ENCODE peak calls at places on chromosomes 13 and 19, in four cellular contexts. N is IMR-90, V is fibroblast of lung, O is SK-N-SH. J is an unnamed sample.

GRCh38 chr13:85974604-85975366 is 175.6 kb upstream of the SLITRK6 start:
- DNase-seq in V (no peak), O (no peak), N (no peak), J (peak; percentile 4)

GRCh38 chr13:85529216-85529590 is 270.0 kb downstream of the SLITRK6 start:
- DNase-seq in N (peak; percentile 44), V (peak; percentile 37), O (no peak), J (no peak)

GRCh38 chr19:43555185-43555770 is 20.0 kb downstream of the XRCC1 start:
- DNase-seq in N (peak; percentile 66), V (peak; percentile 71), O (peak; percentile 85), J (peak; percentile 53)

GRCh38 chr19:46350029-46350757 is 3.3 kb downstream of the PPP5C start:
- DNase-seq in N (no peak), V (no peak), O (no peak), J (peak; percentile 21)

GRCh38 chr13:41019027-41019487 is at the start of gene ELF1:
- DNase-seq in N (peak; percentile 52), V (peak; percentile 65), O (no peak), J (peak; percentile 90)

GRCh38 chr19:46943150-46943946 is 76.3 kb upstream of the NPAS1 start:
- DNase-seq in V (no peak), O (no peak), N (no peak), J (no peak)

GRCh38 chr13:45882626-45883025 is 31.1 kb upstream of the SIAH3 start:
- DNase-seq in V (no peak), N (no peak), O (no peak), J (no peak)

GRCh38 chr13:56917966-56918365 is 222.8 kb upstream of the PRR20A start:
- DNase-seq in N (no peak), V (no peak), O (no peak), J (no peak)

GRCh38 chr19:39677931-39678889 is 22.5 kb downstream of the LGALS16 start:
- DNase-seq in V (no peak), O (no peak), N (peak; percentile 39), J (no peak)

GRCh38 chr19:4373601-4374441 is 26.5 kb downstream of the SH3GL1 start:
- DNase-seq in O (no peak), N (peak; percentile 36), V (peak; percentile 55), J (no peak)
- H3K9ac ChIP-seq in O (peak overlapping the region; percentile 57), N (peak overlapping the region; percentile 64), V (peak overlapping the region; percentile 69), J (no peak overlapping the region)

GRCh38 chr19:3852177-3852511 is 16.7 kb downstream of the ZFR2 start:
- DNase-seq in N (no peak), O (no peak), V (no peak), J (no peak)

GRCh38 chr19:3849787-3850186 is 19.1 kb downstream of the ZFR2 start:
- DNase-seq in V (no peak), O (no peak), N (no peak), J (no peak)

GRCh38 chr19:3852614-3853254 is 16.1 kb downstream of the ZFR2 start:
- DNase-seq in N (peak; percentile 60), V (peak; percentile 83), O (no peak), J (peak; percentile 95)

GRCh38 chr19:3850320-3850972 is 18.4 kb downstream of the ZFR2 start:
- DNase-seq in N (no peak), V (no peak), O (no peak), J (no peak)

DNA sequence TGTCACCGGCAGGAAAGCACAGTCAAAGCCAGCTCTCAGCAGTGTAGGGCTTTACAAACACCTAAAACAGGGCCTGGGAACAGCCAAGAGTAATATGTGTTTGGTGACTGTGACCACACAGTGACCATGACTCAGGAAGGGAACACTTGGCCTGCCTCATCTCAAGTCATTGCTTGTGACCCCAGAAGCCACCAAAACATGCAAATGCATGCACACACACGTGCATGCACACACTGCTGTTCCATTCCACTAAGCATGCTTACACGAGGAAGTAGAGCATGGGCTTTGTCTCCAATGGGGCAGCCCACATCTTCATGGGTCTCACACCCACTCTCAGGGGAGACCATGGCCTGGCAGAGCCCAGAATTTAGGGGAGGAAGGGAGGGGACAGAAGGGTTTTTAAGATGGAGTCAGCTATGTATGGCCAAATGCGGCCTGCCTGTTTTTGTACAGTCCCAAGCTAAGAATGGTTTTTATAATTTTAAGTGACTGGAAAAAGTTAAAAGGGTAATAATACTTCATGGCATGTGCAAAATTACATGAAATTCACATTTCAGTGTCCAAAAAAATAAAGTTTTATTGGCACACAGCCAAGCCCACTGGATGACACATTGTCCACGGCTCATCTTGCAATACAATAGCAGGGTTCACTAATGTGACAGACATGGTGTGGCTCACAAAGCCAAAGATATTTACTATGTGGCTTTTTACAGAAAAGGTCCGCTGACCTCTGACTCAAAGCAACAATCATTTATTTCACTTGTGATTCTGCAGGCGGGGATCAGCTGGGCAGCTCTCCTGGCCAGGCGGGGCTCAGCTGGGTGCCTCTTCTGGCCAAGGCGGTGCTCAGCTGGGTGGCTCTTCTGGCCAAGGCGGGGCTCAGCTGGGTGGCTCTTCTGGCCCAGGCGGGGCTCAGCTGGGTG is 17.3 kb downstream of the ZFR2 start:
- DNase-seq in N (no peak), V (peak; percentile 3), O (no peak), J (peak; percentile 8)
- H2AFZ ChIP-seq in N (no peak overlapping the region), V (no peak overlapping the region), O (no peak overlapping the region), J (no peak overlapping the region)

DNA sequence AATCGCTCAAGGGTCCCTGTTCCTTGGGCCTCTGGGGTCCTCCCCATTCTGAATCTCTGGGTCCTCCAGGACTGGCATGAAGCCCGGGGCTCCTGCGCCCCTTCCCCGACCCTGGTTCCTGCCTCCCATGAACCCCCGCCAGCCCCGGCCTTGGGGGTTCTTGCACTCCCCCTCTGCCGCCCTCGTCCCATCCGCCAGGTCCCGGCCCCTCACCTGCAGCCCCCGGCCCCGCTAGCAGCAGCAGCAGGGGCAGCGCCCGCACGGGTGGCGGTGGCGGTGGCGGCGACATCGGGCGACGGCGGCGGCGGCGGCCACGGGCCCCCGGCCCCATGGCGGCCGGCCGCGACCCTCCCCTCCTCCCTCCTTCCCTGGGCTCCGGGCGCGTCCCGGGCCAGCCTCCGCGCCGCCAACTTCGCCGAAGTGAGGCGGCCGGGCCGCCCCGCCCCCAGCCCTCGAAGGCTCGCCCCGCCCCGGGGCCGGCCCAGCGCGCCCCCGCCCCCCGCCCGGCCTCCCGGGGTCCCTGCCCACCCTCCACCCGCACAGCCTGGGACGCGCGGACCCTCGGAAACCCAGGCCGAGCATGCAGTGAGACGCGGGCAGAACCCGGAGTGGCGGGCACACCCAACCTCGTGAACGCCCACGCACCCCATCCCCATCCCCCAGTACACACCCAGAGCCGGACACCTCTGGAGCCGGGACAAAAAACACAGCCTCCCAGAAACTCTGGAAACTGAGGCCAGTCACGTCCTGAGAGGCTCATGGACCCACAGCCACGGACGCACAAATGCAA is at the start of gene NOTCH3:
- DNase-seq in O (peak; percentile 88), V (no peak), N (no peak), J (no peak)
- H3K4me2 ChIP-seq in O (peak within 1 kb of the TSS; percentile 94), V (peak within 1 kb of the TSS; percentile 90), N (peak within 1 kb of the TSS; percentile 94), J (peak within 1 kb of the TSS; percentile 75)

DNA sequence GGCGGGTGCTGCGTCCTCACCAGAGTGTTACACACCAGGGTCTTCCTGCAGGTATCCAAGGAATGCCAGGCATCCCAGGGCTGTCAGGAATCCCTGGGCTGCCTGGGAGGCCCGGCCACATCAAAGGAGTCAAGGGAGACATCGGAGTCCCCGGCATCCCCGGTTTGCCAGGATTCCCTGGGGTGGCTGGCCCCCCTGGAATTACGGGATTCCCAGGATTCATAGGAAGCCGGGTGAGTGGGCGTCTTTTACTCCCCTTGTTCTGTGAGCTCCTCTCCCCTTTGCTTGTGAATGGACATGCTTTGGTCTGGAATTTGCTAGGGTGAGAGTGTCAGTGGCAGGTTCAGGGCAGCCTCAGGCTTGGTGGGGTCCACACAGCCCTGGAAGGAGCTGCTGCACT is 75.9 kb downstream of the RAB20 start:
- DNase-seq in O (no peak), N (no peak), V (no peak), J (no peak)
- H3K9ac ChIP-seq in O (no peak overlapping the region), N (no peak overlapping the region), V (no peak overlapping the region), J (no peak overlapping the region)